ENCODE peak calls at places on chromosomes 1 and 21, in eight cellular contexts. O, H, E, Z, N, S, I and Q are unnamed samples.

GRCh38 chr1:3372317-3372716 is 82.1 kb upstream of the ARHGEF16 start:
- DNase-seq in O (no peak), H (no peak), E (no peak), Z (no peak), N (no peak), S (no peak), I (no peak), Q (no peak)

GRCh38 chr1:65425697-65426096 is 5.2 kb downstream of the LEPR start:
- DNase-seq in O (no peak), H (no peak), E (peak), Z (no peak), N (no peak), S (no peak), I (no peak), Q (no peak)

GRCh38 chr1:218462591-218462990 is 117.5 kb downstream of the TGFB2 start:
- DNase-seq in O (no peak), H (no peak), E (no peak), Z (no peak), N (no peak), S (no peak), I (no peak), Q (no peak)

GRCh38 chr1:210366767-210367166 is 38.1 kb downstream of the HHAT start:
- DNase-seq in O (no peak), H (no peak), E (no peak), Z (no peak), N (no peak), S (no peak), I (no peak), Q (no peak)

GRCh38 chr1:182604128-182604834 is at the start of gene RGS16:
- DNase-seq in O (peak), H (peak), E (peak), Z (peak), N (peak), S (peak), I (peak), Q (peak)

GRCh38 chr1:30083800-30084464 is 639.5 kb downstream of the MATN1 start:
- DNase-seq in O (no peak), H (no peak), E (peak), Z (no peak), N (no peak), S (no peak), I (no peak), Q (no peak)

GRCh38 chr1:224684920-224685547 is 68.9 kb downstream of the CNIH3 start:
- DNase-seq in O (no peak), H (no peak), E (no peak), Z (no peak), N (no peak), S (no peak), I (no peak), Q (no peak)

GRCh38 chr1:154551474-154551873 is 7.0 kb downstream of the UBE2Q1 start:
- DNase-seq in O (no peak), H (no peak), E (no peak), Z (no peak), N (no peak), S (no peak), I (no peak), Q (no peak)

GRCh38 chr21:16644690-16645089 is 868.2 kb upstream of the CXADR start:
- DNase-seq in O (no peak), H (no peak), E (no peak), Z (no peak), N (no peak), S (no peak), I (no peak), Q (no peak)

GRCh38 chr1:94335950-94336349 is 82.2 kb upstream of the ABCD3 start:
- DNase-seq in O (no peak), H (no peak), E (peak), Z (peak), N (peak), S (peak), I (no peak), Q (no peak)

GRCh38 chr1:36083635-36084501 is at the start of gene TEKT2:
- DNase-seq in O (no peak), H (no peak), E (no peak), Z (peak), N (peak), S (peak), I (no peak), Q (no peak)

GRCh38 chr1:46719689-46720088 is 775 bp upstream of the EFCAB14 start:
- DNase-seq in O (no peak), H (no peak), E (no peak), Z (no peak), N (no peak), S (no peak), I (no peak), Q (no peak)

GRCh38 chr21:34243562-34243961 is 120.2 kb upstream of the KCNE2 start:
- DNase-seq in O (no peak), H (no peak), E (no peak), Z (no peak), N (no peak), S (peak), I (peak), Q (no peak)